ENCODE peak calls at places on chromosomes 16 and 17, in ten cellular contexts. A, B, Q, P, H, L, O, I, N and V are unnamed samples.

GRCh38 chr16:64993464-64993863 is 128.4 kb downstream of the CDH11 start:
- DNase-seq in A (no peak), B (no peak), Q (no peak), P (no peak), H (no peak), L (no peak), O (no peak), I (no peak), N (no peak), V (no peak)

GRCh38 chr16:88654363-88655052 is 3.7 kb upstream of the CYBA start:
- DNase-seq in A (no peak), B (no peak), Q (no peak), P (no peak), H (no peak), L (no peak), O (no peak), I (no peak), N (no peak), V (no peak)

GRCh38 chr17:39738568-39738901 is 797 bp downstream of the GRB7 start:
- DNase-seq in A (peak), B (peak), Q (no peak), P (peak), H (no peak), L (no peak), O (no peak), I (no peak), N (no peak), V (no peak)

GRCh38 chr16:48444574-48444973 is 59.4 kb upstream of the SIAH1 start:
- DNase-seq in A (peak), B (no peak), Q (no peak), P (no peak), H (peak), L (peak), O (peak), I (no peak), N (no peak), V (peak)

GRCh38 chr17:40793800-40794199 is 6.0 kb downstream of the KRT28 start:
- DNase-seq in A (no peak), B (no peak), Q (no peak), P (no peak), H (no peak), L (no peak), O (no peak), I (no peak), N (no peak), V (no peak)

GRCh38 chr16:11481987-11482386 is 104.7 kb downstream of the LITAF start:
- DNase-seq in A (no peak), B (no peak), Q (no peak), P (no peak), H (peak), L (no peak), O (peak), I (no peak), N (no peak), V (peak)

GRCh38 chr17:57615836-57616235 is 129.3 kb downstream of the CCDC182 start:
- DNase-seq in A (no peak), B (no peak), Q (no peak), P (no peak), H (no peak), L (no peak), O (no peak), I (no peak), N (no peak), V (no peak)

GRCh38 chr17:31398381-31399275 is 7.2 kb downstream of the RAB11FIP4 start:
- DNase-seq in A (no peak), B (no peak), Q (no peak), P (no peak), H (no peak), L (no peak), O (no peak), I (no peak), N (no peak), V (no peak)

GRCh38 chr16:89704281-89704680 is 2.8 kb upstream of the SPATA2L start:
- DNase-seq in A (no peak), B (no peak), Q (no peak), P (no peak), H (no peak), L (no peak), O (no peak), I (no peak), N (no peak), V (no peak)

GRCh38 chr16:31451681-31452351 is 7.5 kb upstream of the ARMC5 start:
- DNase-seq in A (peak), B (no peak), Q (no peak), P (no peak), H (peak), L (peak), O (peak), I (no peak), N (peak), V (peak)

GRCh38 chr16:10667239-10667638 is 27.5 kb downstream of the TEKT5 start:
- DNase-seq in A (no peak), B (no peak), Q (no peak), P (no peak), H (no peak), L (no peak), O (no peak), I (no peak), N (no peak), V (no peak)

GRCh38 chr17:6775871-6776405 is at the start of gene FBXO39:
- DNase-seq in A (no peak), B (no peak), Q (no peak), P (peak), H (no peak), L (no peak), O (peak), I (peak), N (no peak), V (no peak)

GRCh38 chr17:40075216-40076100 is 12.7 kb downstream of the THRA start:
- DNase-seq in A (no peak), B (no peak), Q (no peak), P (peak), H (no peak), L (no peak), O (peak), I (peak), N (peak), V (no peak)

GRCh38 chr16:15502041-15502725 is 67.8 kb downstream of the BMERB1 start:
- DNase-seq in A (peak), B (no peak), Q (no peak), P (no peak), H (peak), L (peak), O (peak), I (no peak), N (no peak), V (peak)

GRCh38 chr17:48025904-48026502 is 11.6 kb downstream of the COPZ2 start:
- DNase-seq in A (no peak), B (no peak), Q (no peak), P (no peak), H (no peak), L (no peak), O (no peak), I (no peak), N (no peak), V (no peak)

GRCh38 chr16:70454221-70455034 is at the start of gene FCSK:
- DNase-seq in A (peak), B (peak), Q (peak), P (peak), H (peak), L (peak), O (peak), I (peak), N (peak), V (peak)

GRCh38 chr16:58198022-58198683 is at the start of gene CSNK2A2:
- DNase-seq in A (peak), B (peak), Q (peak), P (peak), H (peak), L (peak), O (peak), I (peak), N (peak), V (peak)

GRCh38 chr16:17529982-17530760 is 59.4 kb upstream of the XYLT1 start:
- DNase-seq in A (no peak), B (no peak), Q (no peak), P (peak), H (no peak), L (no peak), O (no peak), I (no peak), N (no peak), V (no peak)

GRCh38 chr17:12463102-12463501 is 202.6 kb upstream of the MYOCD start:
- DNase-seq in A (no peak), B (no peak), Q (no peak), P (no peak), H (peak), L (no peak), O (peak), I (no peak), N (no peak), V (no peak)

GRCh38 chr17:82273327-82274133 is at the start of gene CSNK1D:
- DNase-seq in A (peak), B (peak), Q (peak), P (peak), H (peak), L (peak), O (peak), I (peak), N (peak), V (peak)

GRCh38 chr16:57192720-57193486 is 6.8 kb downstream of the RSPRY1 start:
- DNase-seq in A (no peak), B (no peak), Q (no peak), P (no peak), H (no peak), L (no peak), O (no peak), I (no peak), N (no peak), V (no peak)

GRCh38 chr16:59878479-59878878 is 1144.4 kb upstream of the GOT2 start:
- DNase-seq in A (peak), B (no peak), Q (no peak), P (no peak), H (no peak), L (no peak), O (no peak), I (no peak), N (no peak), V (no peak)

GRCh38 chr17:13084420-13084819 is 66.6 kb upstream of the ELAC2 start:
- DNase-seq in A (no peak), B (no peak), Q (no peak), P (no peak), H (no peak), L (no peak), O (no peak), I (no peak), N (no peak), V (no peak)

GRCh38 chr16:21263640-21264211 is 14.4 kb downstream of the CRYM start:
- DNase-seq in A (no peak), B (no peak), Q (no peak), P (no peak), H (peak), L (no peak), O (peak), I (no peak), N (no peak), V (no peak)

GRCh38 chr17:59761385-59762021 is 54.0 kb downstream of the VMP1 start:
- DNase-seq in A (no peak), B (no peak), Q (no peak), P (no peak), H (peak), L (no peak), O (peak), I (peak), N (no peak), V (no peak)

GRCh38 chr17:54891176-54891821 is 9.4 kb upstream of the TOM1L1 start:
- DNase-seq in A (peak), B (no peak), Q (no peak), P (no peak), H (peak), L (peak), O (peak), I (peak), N (peak), V (peak)

GRCh38 chr17:56172517-56172982 is 19.3 kb downstream of the ANKFN1 start:
- DNase-seq in A (no peak), B (no peak), Q (no peak), P (no peak), H (no peak), L (no peak), O (no peak), I (no peak), N (peak), V (no peak)

GRCh38 chr17:41571561-41572434 is at the start of gene KRT9:
- DNase-seq in A (no peak), B (no peak), Q (no peak), P (no peak), H (no peak), L (no peak), O (no peak), I (no peak), N (no peak), V (no peak)

GRCh38 chr16:35749253-35750141 is 2290.1 kb downstream of the TP53TG3F start:
- DNase-seq in A (no peak), B (no peak), Q (no peak), P (no peak), H (no peak), L (no peak), O (no peak), I (no peak), N (no peak), V (no peak)

GRCh38 chr16:28623172-28623711 is 13.4 kb upstream of the SULT1A1 start:
- DNase-seq in A (peak), B (peak), Q (peak), P (peak), H (no peak), L (peak), O (peak), I (no peak), N (peak), V (no peak)

GRCh38 chr16:6068063-6068462 is 970.5 kb upstream of the EEF2KMT start:
- DNase-seq in A (no peak), B (no peak), Q (no peak), P (no peak), H (no peak), L (no peak), O (no peak), I (no peak), N (no peak), V (no peak)

GRCh38 chr17:67246648-67247415 is 1.8 kb upstream of the HELZ start:
- DNase-seq in A (peak), B (peak), Q (no peak), P (no peak), H (no peak), L (peak), O (no peak), I (no peak), N (no peak), V (peak)